ENCODE peak calls at places on chromosomes 5 and 9, in four cellular contexts. One of them, this sample, is unnamed.

GRCh38 chr9:21060919-21061561 is 16.7 kb downstream of the IFNB1 start:
- DNase-seq in psoas muscle: no peak
- DNase-seq in ovary: no peak
- DNase-seq in A549: no peak
- DNase-seq in this sample: no peak

GRCh38 chr9:38619556-38620447 is 594 bp downstream of the ANKRD18A start:
- DNase-seq in psoas muscle: no peak
- DNase-seq in ovary: no peak
- DNase-seq in A549: peak; percentile 38
- DNase-seq in this sample: no peak

GRCh38 chr5:100517301-100517974 is 17.7 kb upstream of the FAM174A start:
- DNase-seq in psoas muscle: no peak
- DNase-seq in ovary: no peak
- DNase-seq in A549: no peak
- DNase-seq in this sample: no peak

GRCh38 chr5:914612-915011 is 21.9 kb downstream of the TRIP13 start:
- DNase-seq in psoas muscle: no peak
- DNase-seq in ovary: no peak
- DNase-seq in A549: no peak
- DNase-seq in this sample: no peak

GRCh38 chr5:41748631-41749030 is 121.6 kb downstream of the OXCT1 start:
- DNase-seq in psoas muscle: no peak
- DNase-seq in ovary: no peak
- DNase-seq in A549: no peak
- DNase-seq in this sample: peak; percentile 57

GRCh38 chr5:3220201-3220600 is 375.4 kb upstream of the IRX1 start:
- DNase-seq in psoas muscle: no peak
- DNase-seq in ovary: no peak
- DNase-seq in A549: no peak
- DNase-seq in this sample: no peak

GRCh38 chr5:93717162-93717561 is 24.2 kb downstream of the POU5F2 start:
- DNase-seq in psoas muscle: no peak
- DNase-seq in ovary: no peak
- DNase-seq in A549: peak; percentile 31
- DNase-seq in this sample: peak; percentile 72

GRCh38 chr5:138352071-138352721 is at the start of gene KDM3B:
- DNase-seq in psoas muscle: peak; percentile 86
- DNase-seq in ovary: peak; percentile 83
- DNase-seq in A549: peak; percentile 94
- DNase-seq in this sample: peak; percentile 86

GRCh38 chr5:171424726-171425125 is 5.3 kb downstream of the FGF18 start:
- DNase-seq in psoas muscle: peak; percentile 6
- DNase-seq in ovary: no peak
- DNase-seq in A549: no peak
- DNase-seq in this sample: no peak

GRCh38 chr5:118606940-118607339 is 381.4 kb downstream of the DTWD2 start:
- DNase-seq in psoas muscle: peak; percentile 10
- DNase-seq in ovary: no peak
- DNase-seq in A549: no peak
- DNase-seq in this sample: no peak

GRCh38 chr9:12776775-12777055 is 1.9 kb downstream of the LURAP1L start:
- DNase-seq in psoas muscle: no peak
- DNase-seq in ovary: no peak
- DNase-seq in A549: no peak
- DNase-seq in this sample: peak; percentile 52

GRCh38 chr5:144697847-144698262 is 527.2 kb downstream of the KCTD16 start:
- DNase-seq in psoas muscle: no peak
- DNase-seq in ovary: no peak
- DNase-seq in A549: peak; percentile 10
- DNase-seq in this sample: peak; percentile 68

GRCh38 chr5:95519151-95519550 is 35.6 kb downstream of the SKIC3 start:
- DNase-seq in psoas muscle: no peak
- DNase-seq in ovary: no peak
- DNase-seq in A549: no peak
- DNase-seq in this sample: no peak

GRCh38 chr9:27499481-27499880 is 24.6 kb upstream of the IFNK start:
- DNase-seq in psoas muscle: no peak
- DNase-seq in ovary: no peak
- DNase-seq in A549: peak; percentile 47
- DNase-seq in this sample: peak; percentile 45

GRCh38 chr5:2283481-2284045 is 400.8 kb upstream of the IRX4 start:
- DNase-seq in psoas muscle: no peak
- DNase-seq in ovary: no peak
- DNase-seq in A549: no peak
- DNase-seq in this sample: no peak

GRCh38 chr5:72507360-72508238 is at the start of gene ZNF366:
- DNase-seq in psoas muscle: no peak
- DNase-seq in ovary: no peak
- DNase-seq in A549: no peak
- DNase-seq in this sample: no peak

GRCh38 chr5:109743770-109744212 is 54.1 kb downstream of the MAN2A1 start:
- DNase-seq in psoas muscle: no peak
- DNase-seq in ovary: no peak
- DNase-seq in A549: peak; percentile 69
- DNase-seq in this sample: peak; percentile 80

GRCh38 chr5:107425541-107426031 is 245.2 kb downstream of the EFNA5 start:
- DNase-seq in psoas muscle: no peak
- DNase-seq in ovary: no peak
- DNase-seq in A549: peak; percentile 78
- DNase-seq in this sample: peak; percentile 82

GRCh38 chr9:17521456-17521855 is 57.4 kb upstream of the SH3GL2 start:
- DNase-seq in psoas muscle: no peak
- DNase-seq in ovary: no peak
- DNase-seq in A549: no peak
- DNase-seq in this sample: no peak

GRCh38 chr9:18703086-18703750 is 229.3 kb downstream of the ADAMTSL1 start:
- DNase-seq in psoas muscle: no peak
- DNase-seq in ovary: no peak
- DNase-seq in A549: no peak
- DNase-seq in this sample: peak; percentile 32

GRCh38 chr5:93920956-93921355 is 179.6 kb upstream of the POU5F2 start:
- DNase-seq in psoas muscle: no peak
- DNase-seq in ovary: no peak
- DNase-seq in A549: no peak
- DNase-seq in this sample: no peak

GRCh38 chr5:172078726-172079345 is 72.4 kb upstream of the FBXW11 start:
- DNase-seq in psoas muscle: no peak
- DNase-seq in ovary: peak; percentile 51
- DNase-seq in A549: no peak
- DNase-seq in this sample: peak; percentile 59

GRCh38 chr9:92295827-92296258 is 2.3 kb upstream of the IARS1 start:
- DNase-seq in psoas muscle: no peak
- DNase-seq in ovary: no peak
- DNase-seq in A549: no peak
- DNase-seq in this sample: no peak

GRCh38 chr5:139783436-139783955 is 12.1 kb upstream of the PSD2 start:
- DNase-seq in psoas muscle: no peak
- DNase-seq in ovary: no peak
- DNase-seq in A549: no peak
- DNase-seq in this sample: no peak

GRCh38 chr5:55626805-55627204 is 85.3 kb downstream of the SLC38A9 start:
- DNase-seq in psoas muscle: no peak
- DNase-seq in ovary: no peak
- DNase-seq in A549: no peak
- DNase-seq in this sample: no peak

GRCh38 chr5:174418809-174419522 is 305.4 kb upstream of the MSX2 start:
- DNase-seq in psoas muscle: no peak
- DNase-seq in ovary: no peak
- DNase-seq in A549: peak; percentile 20
- DNase-seq in this sample: no peak
- H3K4me3 ChIP-seq in psoas muscle: peak overlapping the region; percentile 24
- H3K4me3 ChIP-seq in ovary: no peak overlapping the region
- H3K4me3 ChIP-seq in A549: peak overlapping the region; percentile 36
- H3K4me3 ChIP-seq in this sample: peak overlapping the region; percentile 34

DNA sequence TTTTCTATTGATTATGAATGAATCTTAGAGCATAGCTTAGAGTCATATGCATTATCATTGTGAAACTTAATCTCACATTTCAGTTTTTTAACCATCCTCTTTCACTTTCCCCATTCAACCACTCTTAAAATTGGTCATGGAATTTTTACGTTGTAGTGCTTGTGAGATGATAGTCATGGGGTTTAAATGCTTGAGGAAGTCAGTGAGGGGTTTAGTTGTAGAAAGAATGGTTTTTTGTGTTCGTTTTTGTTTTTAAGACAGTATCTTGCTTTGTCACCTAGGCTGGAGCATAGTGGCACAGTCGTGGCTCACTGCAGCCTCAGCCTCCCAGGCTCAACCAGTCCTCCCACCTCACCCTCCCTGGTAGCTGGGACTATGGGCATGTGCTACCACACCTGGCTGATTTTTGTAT is 19.6 kb downstream of the UGCG start:
- DNase-seq in psoas muscle: no peak
- DNase-seq in ovary: no peak
- DNase-seq in A549: no peak
- DNase-seq in this sample: no peak
- H3K4me3 ChIP-seq in psoas muscle: no peak overlapping the region
- H3K4me3 ChIP-seq in ovary: no peak overlapping the region
- H3K4me3 ChIP-seq in A549: no peak overlapping the region
- H3K4me3 ChIP-seq in this sample: no peak overlapping the region

GRCh38 chr9:133126697-133127339 is 5.8 kb upstream of the RALGDS start:
- DNase-seq in psoas muscle: no peak
- DNase-seq in ovary: peak; percentile 52
- DNase-seq in A549: no peak
- DNase-seq in this sample: no peak
- H3K4me3 ChIP-seq in psoas muscle: peak overlapping the region; percentile 59
- H3K4me3 ChIP-seq in ovary: peak overlapping the region; percentile 17
- H3K4me3 ChIP-seq in A549: no peak overlapping the region
- H3K4me3 ChIP-seq in this sample: no peak overlapping the region

GRCh38 chr9:137590469-137591383 is at the start of gene ZMYND19:
- DNase-seq in psoas muscle: peak; percentile 91
- DNase-seq in ovary: peak; percentile 92
- DNase-seq in A549: peak; percentile 85
- DNase-seq in this sample: peak; percentile 86

GRCh38 chr9:137588311-137588710 is 2.0 kb downstream of the ZMYND19 start:
- DNase-seq in psoas muscle: no peak
- DNase-seq in ovary: no peak
- DNase-seq in A549: no peak
- DNase-seq in this sample: no peak

GRCh38 chr9:137588891-137589290 is 1.4 kb downstream of the ZMYND19 start:
- DNase-seq in psoas muscle: no peak
- DNase-seq in ovary: no peak
- DNase-seq in A549: no peak
- DNase-seq in this sample: no peak

GRCh38 chr9:137589441-137590122 is 730 bp downstream of the ZMYND19 start:
- DNase-seq in psoas muscle: no peak
- DNase-seq in ovary: no peak
- DNase-seq in A549: no peak
- DNase-seq in this sample: peak; percentile 20

DNA sequence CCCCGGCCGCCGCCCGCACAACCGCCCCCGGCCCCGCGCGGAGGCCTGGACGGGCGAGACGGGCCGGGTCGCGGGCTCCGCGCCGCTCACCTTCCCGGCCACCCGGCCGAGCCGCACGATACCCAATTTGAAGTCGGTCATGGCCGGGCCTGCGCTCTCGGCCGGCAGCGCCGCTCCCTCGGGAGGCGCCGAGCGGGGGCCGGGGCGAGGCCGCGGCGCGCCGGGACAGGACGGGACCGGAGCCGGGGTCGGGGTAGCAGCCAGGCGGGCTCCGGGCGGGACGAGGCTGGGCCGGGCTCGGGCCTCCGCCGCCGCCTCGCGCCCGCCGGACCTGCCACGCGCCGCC is 216 bp downstream of the ZMYND19 start:
- DNase-seq in psoas muscle: no peak
- DNase-seq in ovary: no peak
- DNase-seq in A549: no peak
- DNase-seq in this sample: no peak
- H3K4me3 ChIP-seq in psoas muscle: peak overlapping the region; percentile 81
- H3K4me3 ChIP-seq in ovary: peak overlapping the region; percentile 56
- H3K4me3 ChIP-seq in A549: peak overlapping the region; percentile 99
- H3K4me3 ChIP-seq in this sample: peak overlapping the region; percentile 61

This sample was measured in fibroblast of pulmonary artery.